ENCODE peak calls at places on chromosomes 7 and 10, in nine cellular contexts. One of them, this sample, is unnamed.

GRCh38 chr7:6423942-6424701 is 23.6 kb downstream of the DAGLB start:
- DNase-seq in osteocyte: no peak
- DNase-seq in upper lobe of right lung: peak; percentile 74
- DNase-seq in kidney epithelial cell: no peak
- DNase-seq in neural progenitor cell: no peak
- DNase-seq in WTC11: no peak
- DNase-seq in tibial nerve: no peak
- DNase-seq in PC-3: peak; percentile 61
- DNase-seq in body of pancreas: no peak
- DNase-seq in this sample: no peak

GRCh38 chr10:94992811-94993210 is 54.4 kb downstream of the CYP2C9 start:
- DNase-seq in osteocyte: no peak
- DNase-seq in upper lobe of right lung: no peak
- DNase-seq in kidney epithelial cell: no peak
- DNase-seq in neural progenitor cell: peak; percentile 11
- DNase-seq in WTC11: peak; percentile 46
- DNase-seq in tibial nerve: peak; percentile 12
- DNase-seq in PC-3: peak; percentile 1
- DNase-seq in body of pancreas: no peak
- DNase-seq in this sample: no peak

GRCh38 chr10:110388682-110389052 is 83.9 kb upstream of the SMNDC1 start:
- DNase-seq in osteocyte: no peak
- DNase-seq in upper lobe of right lung: no peak
- DNase-seq in kidney epithelial cell: no peak
- DNase-seq in neural progenitor cell: peak; percentile 28
- DNase-seq in WTC11: no peak
- DNase-seq in tibial nerve: no peak
- DNase-seq in PC-3: no peak
- DNase-seq in body of pancreas: no peak
- DNase-seq in this sample: no peak

GRCh38 chr10:87916515-87916914 is 53.1 kb downstream of the PTEN start:
- DNase-seq in osteocyte: no peak
- DNase-seq in upper lobe of right lung: no peak
- DNase-seq in kidney epithelial cell: no peak
- DNase-seq in neural progenitor cell: no peak
- DNase-seq in WTC11: no peak
- DNase-seq in tibial nerve: no peak
- DNase-seq in PC-3: no peak
- DNase-seq in body of pancreas: no peak
- DNase-seq in this sample: no peak

GRCh38 chr7:73822319-73823173 is 8.2 kb upstream of the CLDN4 start:
- DNase-seq in osteocyte: no peak
- DNase-seq in upper lobe of right lung: no peak
- DNase-seq in kidney epithelial cell: peak; percentile 96
- DNase-seq in neural progenitor cell: peak; percentile 51
- DNase-seq in WTC11: no peak
- DNase-seq in tibial nerve: no peak
- DNase-seq in PC-3: peak; percentile 99
- DNase-seq in body of pancreas: no peak
- DNase-seq in this sample: peak; percentile 71

GRCh38 chr7:97731736-97732370 is at the start of gene TAC1:
- DNase-seq in osteocyte: no peak
- DNase-seq in upper lobe of right lung: no peak
- DNase-seq in kidney epithelial cell: no peak
- DNase-seq in neural progenitor cell: peak; percentile 79
- DNase-seq in WTC11: peak; percentile 60
- DNase-seq in tibial nerve: no peak
- DNase-seq in PC-3: no peak
- DNase-seq in body of pancreas: no peak
- DNase-seq in this sample: peak; percentile 4

GRCh38 chr10:2920638-2921037 is 146.7 kb upstream of the PFKP start:
- DNase-seq in osteocyte: peak; percentile 51
- DNase-seq in upper lobe of right lung: no peak
- DNase-seq in kidney epithelial cell: no peak
- DNase-seq in neural progenitor cell: no peak
- DNase-seq in WTC11: no peak
- DNase-seq in tibial nerve: no peak
- DNase-seq in PC-3: no peak
- DNase-seq in body of pancreas: no peak
- DNase-seq in this sample: no peak

GRCh38 chr7:102978280-102978679 is 65.5 kb downstream of the LRRC17 start:
- DNase-seq in osteocyte: no peak
- DNase-seq in upper lobe of right lung: no peak
- DNase-seq in kidney epithelial cell: no peak
- DNase-seq in neural progenitor cell: no peak
- DNase-seq in WTC11: no peak
- DNase-seq in tibial nerve: no peak
- DNase-seq in PC-3: peak; percentile 77
- DNase-seq in body of pancreas: no peak
- DNase-seq in this sample: peak; percentile 95

GRCh38 chr10:67259319-67259929 is 333.6 kb downstream of the LRRTM3 start:
- DNase-seq in osteocyte: no peak
- DNase-seq in upper lobe of right lung: no peak
- DNase-seq in kidney epithelial cell: peak; percentile 12
- DNase-seq in neural progenitor cell: no peak
- DNase-seq in WTC11: no peak
- DNase-seq in tibial nerve: no peak
- DNase-seq in PC-3: no peak
- DNase-seq in body of pancreas: no peak
- DNase-seq in this sample: no peak

GRCh38 chr10:64288404-64288803 is 767.2 kb downstream of the REEP3 start:
- DNase-seq in osteocyte: no peak
- DNase-seq in upper lobe of right lung: no peak
- DNase-seq in kidney epithelial cell: no peak
- DNase-seq in neural progenitor cell: no peak
- DNase-seq in WTC11: no peak
- DNase-seq in tibial nerve: no peak
- DNase-seq in PC-3: no peak
- DNase-seq in body of pancreas: no peak
- DNase-seq in this sample: no peak

GRCh38 chr10:112953075-112953501 is 3.0 kb downstream of the TCF7L2 start:
- DNase-seq in osteocyte: no peak
- DNase-seq in upper lobe of right lung: no peak
- DNase-seq in kidney epithelial cell: no peak
- DNase-seq in neural progenitor cell: peak; percentile 64
- DNase-seq in WTC11: peak; percentile 39
- DNase-seq in tibial nerve: no peak
- DNase-seq in PC-3: no peak
- DNase-seq in body of pancreas: peak; percentile 45
- DNase-seq in this sample: peak; percentile 52

GRCh38 chr7:102230593-102230992 is 56.1 kb upstream of the SH2B2 start:
- DNase-seq in osteocyte: no peak
- DNase-seq in upper lobe of right lung: no peak
- DNase-seq in kidney epithelial cell: no peak
- DNase-seq in neural progenitor cell: no peak
- DNase-seq in WTC11: no peak
- DNase-seq in tibial nerve: no peak
- DNase-seq in PC-3: no peak
- DNase-seq in body of pancreas: no peak
- DNase-seq in this sample: peak; percentile 37

GRCh38 chr7:2639151-2639993 is 7.6 kb downstream of the TTYH3 start:
- DNase-seq in osteocyte: no peak
- DNase-seq in upper lobe of right lung: no peak
- DNase-seq in kidney epithelial cell: no peak
- DNase-seq in neural progenitor cell: no peak
- DNase-seq in WTC11: no peak
- DNase-seq in tibial nerve: no peak
- DNase-seq in PC-3: no peak
- DNase-seq in body of pancreas: no peak
- DNase-seq in this sample: no peak

GRCh38 chr10:73771722-73772279 is 10.0 kb upstream of the CHCHD1 start:
- DNase-seq in osteocyte: no peak
- DNase-seq in upper lobe of right lung: peak; percentile 95
- DNase-seq in kidney epithelial cell: no peak
- DNase-seq in neural progenitor cell: peak; percentile 92
- DNase-seq in WTC11: peak; percentile 79
- DNase-seq in tibial nerve: peak; percentile 81
- DNase-seq in PC-3: peak; percentile 96
- DNase-seq in body of pancreas: peak; percentile 81
- DNase-seq in this sample: peak; percentile 88

GRCh38 chr7:45176886-45177731 is 19.5 kb downstream of the RAMP3 start:
- DNase-seq in osteocyte: no peak
- DNase-seq in upper lobe of right lung: peak; percentile 53
- DNase-seq in kidney epithelial cell: no peak
- DNase-seq in neural progenitor cell: no peak
- DNase-seq in WTC11: no peak
- DNase-seq in tibial nerve: no peak
- DNase-seq in PC-3: no peak
- DNase-seq in body of pancreas: no peak
- DNase-seq in this sample: no peak

GRCh38 chr10:50508315-50509051 is 115.3 kb downstream of the SGMS1 start:
- DNase-seq in osteocyte: no peak
- DNase-seq in upper lobe of right lung: no peak
- DNase-seq in kidney epithelial cell: peak; percentile 38
- DNase-seq in neural progenitor cell: no peak
- DNase-seq in WTC11: no peak
- DNase-seq in tibial nerve: no peak
- DNase-seq in PC-3: no peak
- DNase-seq in body of pancreas: no peak
- DNase-seq in this sample: no peak

DNA sequence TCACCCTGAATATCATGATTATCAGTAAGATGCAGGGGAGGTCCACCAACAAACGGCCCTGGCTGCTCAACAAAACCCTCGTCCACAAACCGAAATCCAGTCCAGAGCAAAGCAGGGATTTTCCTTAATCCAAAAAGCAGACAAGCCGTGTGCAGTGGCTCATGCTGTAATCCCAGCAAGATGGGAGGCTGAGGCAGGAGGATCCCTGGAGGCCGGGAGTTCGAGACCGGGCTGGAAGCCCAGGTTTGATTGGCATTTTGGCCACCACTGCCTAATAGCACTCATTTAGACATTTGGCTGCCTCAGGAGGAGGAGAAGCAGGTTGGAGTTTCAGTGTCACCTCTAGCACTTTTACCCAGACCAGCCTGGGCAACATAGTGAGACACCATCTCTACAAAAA is 562.0 kb upstream of the AUTS2 start:
- DNase-seq in osteocyte: no peak
- DNase-seq in upper lobe of right lung: no peak
- DNase-seq in kidney epithelial cell: no peak
- DNase-seq in neural progenitor cell: no peak
- DNase-seq in WTC11: no peak
- DNase-seq in tibial nerve: no peak
- DNase-seq in PC-3: no peak
- DNase-seq in body of pancreas: no peak
- DNase-seq in this sample: no peak
- TF ChIP-seq CTCF in osteocyte: no peak
- TF ChIP-seq CTCF in upper lobe of right lung: no peak
- TF ChIP-seq CTCF in kidney epithelial cell: no peak
- TF ChIP-seq CTCF in neural progenitor cell: no peak
- TF ChIP-seq CTCF in WTC11: no peak
- TF ChIP-seq CTCF in tibial nerve: no peak
- TF ChIP-seq CTCF in PC-3: no peak
- TF ChIP-seq CTCF in body of pancreas: no peak
- TF ChIP-seq CTCF in this sample: no peak

GRCh38 chr10:86682675-86683074 is 14.4 kb downstream of the LDB3 start:
- DNase-seq in osteocyte: no peak
- DNase-seq in upper lobe of right lung: no peak
- DNase-seq in kidney epithelial cell: no peak
- DNase-seq in neural progenitor cell: no peak
- DNase-seq in WTC11: no peak
- DNase-seq in tibial nerve: no peak
- DNase-seq in PC-3: no peak
- DNase-seq in body of pancreas: no peak
- DNase-seq in this sample: no peak

GRCh38 chr10:86685893-86686632 is 17.8 kb downstream of the LDB3 start:
- DNase-seq in osteocyte: no peak
- DNase-seq in upper lobe of right lung: no peak
- DNase-seq in kidney epithelial cell: no peak
- DNase-seq in neural progenitor cell: no peak
- DNase-seq in WTC11: no peak
- DNase-seq in tibial nerve: no peak
- DNase-seq in PC-3: no peak
- DNase-seq in body of pancreas: no peak
- DNase-seq in this sample: no peak

GRCh38 chr10:86685416-86685815 is 17.1 kb downstream of the LDB3 start:
- DNase-seq in osteocyte: no peak
- DNase-seq in upper lobe of right lung: no peak
- DNase-seq in kidney epithelial cell: no peak
- DNase-seq in neural progenitor cell: no peak
- DNase-seq in WTC11: no peak
- DNase-seq in tibial nerve: no peak
- DNase-seq in PC-3: no peak
- DNase-seq in body of pancreas: no peak
- DNase-seq in this sample: no peak

GRCh38 chr10:86681722-86682386 is 13.5 kb downstream of the LDB3 start:
- DNase-seq in osteocyte: no peak
- DNase-seq in upper lobe of right lung: no peak
- DNase-seq in kidney epithelial cell: no peak
- DNase-seq in neural progenitor cell: no peak
- DNase-seq in WTC11: no peak
- DNase-seq in tibial nerve: no peak
- DNase-seq in PC-3: no peak
- DNase-seq in body of pancreas: no peak
- DNase-seq in this sample: no peak

GRCh38 chr10:86684305-86684704 is 16.0 kb downstream of the LDB3 start:
- DNase-seq in osteocyte: no peak
- DNase-seq in upper lobe of right lung: no peak
- DNase-seq in kidney epithelial cell: no peak
- DNase-seq in neural progenitor cell: peak; percentile 63
- DNase-seq in WTC11: peak; percentile 59
- DNase-seq in tibial nerve: no peak
- DNase-seq in PC-3: peak; percentile 49
- DNase-seq in body of pancreas: no peak
- DNase-seq in this sample: peak; percentile 50
- TF ChIP-seq CTCF in osteocyte: peak; percentile 62
- TF ChIP-seq CTCF in upper lobe of right lung: peak; percentile 38
- TF ChIP-seq CTCF in kidney epithelial cell: peak; percentile 42
- TF ChIP-seq CTCF in neural progenitor cell: peak; percentile 61
- TF ChIP-seq CTCF in WTC11: no peak
- TF ChIP-seq CTCF in tibial nerve: no peak
- TF ChIP-seq CTCF in PC-3: peak; percentile 74
- TF ChIP-seq CTCF in body of pancreas: no peak
- TF ChIP-seq CTCF in this sample: peak; percentile 41

GRCh38 chr10:113993489-113993932 is 50.2 kb upstream of the ADRB1 start:
- DNase-seq in osteocyte: no peak
- DNase-seq in upper lobe of right lung: no peak
- DNase-seq in kidney epithelial cell: no peak
- DNase-seq in neural progenitor cell: no peak
- DNase-seq in WTC11: no peak
- DNase-seq in tibial nerve: no peak
- DNase-seq in PC-3: no peak
- DNase-seq in body of pancreas: no peak
- DNase-seq in this sample: no peak
- TF ChIP-seq CTCF in osteocyte: peak; percentile 58
- TF ChIP-seq CTCF in upper lobe of right lung: no peak
- TF ChIP-seq CTCF in kidney epithelial cell: no peak
- TF ChIP-seq CTCF in neural progenitor cell: no peak
- TF ChIP-seq CTCF in WTC11: no peak
- TF ChIP-seq CTCF in tibial nerve: no peak
- TF ChIP-seq CTCF in PC-3: no peak
- TF ChIP-seq CTCF in body of pancreas: no peak
- TF ChIP-seq CTCF in this sample: no peak

DNA sequence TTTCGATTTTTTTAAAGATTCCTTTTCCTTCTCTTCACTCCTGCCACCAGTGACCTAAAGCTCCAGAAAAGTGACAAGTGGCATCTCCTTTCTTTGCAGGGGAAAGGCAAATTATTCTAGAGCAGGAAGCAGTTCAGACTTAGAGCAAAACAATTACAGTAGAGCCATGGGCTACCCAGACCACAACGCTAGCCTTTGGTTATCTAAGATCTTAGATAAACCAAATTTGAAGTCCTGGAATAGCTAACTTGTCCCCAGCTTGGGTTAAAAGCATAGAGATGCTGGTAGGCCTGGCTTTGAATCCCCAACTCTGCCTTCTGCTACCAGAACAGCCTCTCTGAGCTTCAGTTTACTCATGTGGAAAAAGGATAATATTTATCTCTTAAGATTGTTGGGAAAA is 38.4 kb downstream of the LGI1 start:
- DNase-seq in osteocyte: no peak
- DNase-seq in upper lobe of right lung: no peak
- DNase-seq in kidney epithelial cell: no peak
- DNase-seq in neural progenitor cell: no peak
- DNase-seq in WTC11: no peak
- DNase-seq in tibial nerve: no peak
- DNase-seq in PC-3: no peak
- DNase-seq in body of pancreas: no peak
- DNase-seq in this sample: no peak
- TF ChIP-seq CTCF in osteocyte: no peak
- TF ChIP-seq CTCF in upper lobe of right lung: no peak
- TF ChIP-seq CTCF in kidney epithelial cell: no peak
- TF ChIP-seq CTCF in neural progenitor cell: no peak
- TF ChIP-seq CTCF in WTC11: no peak
- TF ChIP-seq CTCF in tibial nerve: no peak
- TF ChIP-seq CTCF in PC-3: no peak
- TF ChIP-seq CTCF in body of pancreas: no peak
- TF ChIP-seq CTCF in this sample: no peak